ENCODE peak calls at places on chromosomes 3 and 15, in seven cellular contexts. S is HCEC 1CT, Z is AG09319, G is mesothelial cell of epicardium, M is ovary, L is HTR-8/SVneo, Q is lower lobe of right lung. B is an unnamed sample.

GRCh38 chr15:69755571-69756310 is 303.1 kb downstream of the RPLP1 start:
- DNase-seq in M (no peak), S (no peak), G (no peak), L (no peak), Q (no peak), Z (no peak), B (peak)

GRCh38 chr15:42011074-42011473 is 9.8 kb downstream of the PLA2G4E start:
- DNase-seq in M (no peak), Z (no peak), S (no peak), Q (no peak), L (no peak), G (no peak), B (no peak)

GRCh38 chr3:52507359-52507758 is 12.2 kb downstream of the STAB1 start:
- DNase-seq in Q (no peak), S (peak), Z (no peak), G (no peak), M (no peak), L (peak), B (no peak)

GRCh38 chr3:120469440-120470415 is 18.9 kb upstream of the FSTL1 start:
- DNase-seq in M (no peak), Q (no peak), S (peak), Z (no peak), G (no peak), L (no peak), B (no peak)

GRCh38 chr15:66294157-66294931 is 976 bp downstream of the DIS3L start:
- DNase-seq in Z (peak), M (no peak), S (peak), Q (peak), L (peak), G (no peak), B (peak)

GRCh38 chr3:184552863-184553262 is 8.7 kb upstream of the EPHB3 start:
- DNase-seq in Q (no peak), S (no peak), Z (no peak), G (no peak), M (no peak), L (no peak), B (no peak)

GRCh38 chr15:67076147-67076843 is 10.9 kb downstream of the SMAD3 start:
- DNase-seq in M (peak), Z (no peak), L (no peak), Q (no peak), G (no peak), S (peak), B (no peak)

GRCh38 chr3:15470804-15471203 is 43.4 kb downstream of the EAF1 start:
- DNase-seq in L (no peak), Z (no peak), G (no peak), S (no peak), M (no peak), Q (no peak), B (no peak)

GRCh38 chr3:98966862-98967554 is 65.5 kb upstream of the DCBLD2 start:
- DNase-seq in G (no peak), M (no peak), Q (no peak), S (peak), Z (no peak), L (no peak), B (no peak)

GRCh38 chr3:183210862-183211341 is 42.2 kb upstream of the B3GNT5 start:
- DNase-seq in Q (peak), G (no peak), S (no peak), M (no peak), Z (no peak), L (no peak), B (no peak)

GRCh38 chr3:114666613-114667012 is 372.8 kb downstream of the TIGIT start:
- DNase-seq in M (no peak), Q (no peak), L (no peak), Z (no peak), S (no peak), G (no peak), B (no peak)

GRCh38 chr3:28646435-28646834 is 297.8 kb upstream of the AZI2 start:
- DNase-seq in G (no peak), Q (no peak), L (no peak), S (no peak), Z (no peak), M (no peak), B (no peak)

GRCh38 chr15:79296583-79296982 is 14.1 kb downstream of the ANKRD34C start:
- DNase-seq in L (no peak), S (no peak), G (no peak), M (no peak), Z (no peak), Q (no peak), B (no peak)

GRCh38 chr3:117017135-117017990 is 307.8 kb downstream of the TUSC7 start:
- DNase-seq in S (no peak), Q (no peak), G (no peak), M (no peak), Z (no peak), L (no peak), B (no peak)

GRCh38 chr3:25074151-25074550 is 353.9 kb upstream of the RARB start:
- DNase-seq in Z (no peak), Q (no peak), M (no peak), S (no peak), G (no peak), L (no peak), B (no peak)

GRCh38 chr3:40336101-40336500 is 26.6 kb downstream of the EIF1B start:
- DNase-seq in S (no peak), M (no peak), Q (no peak), G (no peak), Z (no peak), L (no peak), B (no peak)

GRCh38 chr3:191568206-191568605 is 107.2 kb downstream of the PYDC2 start:
- DNase-seq in G (no peak), M (no peak), Q (no peak), L (no peak), Z (no peak), S (no peak), B (no peak)

GRCh38 chr3:196192036-196193001 is 18.9 kb downstream of the ZDHHC19 start:
- DNase-seq in L (no peak), M (no peak), S (no peak), G (no peak), Z (no peak), Q (peak), B (peak)

GRCh38 chr3:103499132-103499885 is 1064.5 kb downstream of the ZPLD1 start:
- DNase-seq in Z (no peak), Q (no peak), M (no peak), S (peak), L (no peak), G (no peak), B (no peak)

GRCh38 chr3:144549161-144549560 is 577.5 kb downstream of the DIPK2A start:
- DNase-seq in S (no peak), G (no peak), Q (no peak), Z (no peak), L (no peak), M (no peak), B (no peak)

GRCh38 chr15:28975766-28976179 is 90.0 kb downstream of the APBA2 start:
- DNase-seq in G (no peak), Z (no peak), M (no peak), L (peak), S (peak), Q (no peak), B (peak)

GRCh38 chr3:56921573-56922571 is 120.1 kb upstream of the ARHGEF3 start:
- DNase-seq in L (no peak), Z (no peak), G (no peak), Q (no peak), S (no peak), M (peak), B (no peak)

GRCh38 chr3:184805351-184806038 is 6.5 kb upstream of the VPS8 start:
- DNase-seq in Z (no peak), Q (no peak), L (no peak), M (no peak), G (no peak), S (no peak), B (no peak)

GRCh38 chr15:92001307-92001706 is 147.8 kb downstream of the SLCO3A1 start:
- DNase-seq in S (no peak), Z (no peak), L (no peak), Q (no peak), M (no peak), G (no peak), B (no peak)

GRCh38 chr3:155701882-155702465 is 42.9 kb downstream of the PLCH1 start:
- DNase-seq in S (peak), Z (peak), G (no peak), L (peak), Q (no peak), M (no peak), B (no peak)

GRCh38 chr3:136787226-136787793 is 31.6 kb upstream of the SLC35G2 start:
- DNase-seq in M (no peak), Q (no peak), G (no peak), Z (no peak), S (peak), L (no peak), B (peak)

GRCh38 chr3:196968233-196969000 is at the start of gene PIGZ:
- DNase-seq in Q (peak), M (no peak), G (no peak), L (no peak), S (peak), Z (peak), B (peak)

GRCh38 chr3:122642935-122643334 is 37.7 kb upstream of the PARP14 start:
- DNase-seq in M (no peak), Z (no peak), S (no peak), G (no peak), L (no peak), Q (no peak), B (no peak)

GRCh38 chr3:48267782-48268181 is 26.9 kb downstream of the ZNF589 start:
- DNase-seq in L (no peak), S (no peak), Z (no peak), M (no peak), G (no peak), Q (no peak), B (peak)

GRCh38 chr3:58047806-58048205 is 39.6 kb downstream of the FLNB start:
- DNase-seq in M (no peak), Q (no peak), L (peak), S (peak), G (no peak), Z (peak), B (no peak)

GRCh38 chr3:13011369-13012227 is 61.6 kb downstream of the IQSEC1 start:
- DNase-seq in Q (peak), G (no peak), M (no peak), L (no peak), S (no peak), Z (no peak), B (peak)

GRCh38 chr3:167895684-167896083 is 160.2 kb downstream of the SERPINI1 start:
- DNase-seq in M (no peak), Q (no peak), L (no peak), Z (no peak), S (no peak), G (no peak), B (no peak)

GRCh38 chr3:181868576-181868975 is 156.9 kb downstream of the SOX2 start:
- DNase-seq in Z (no peak), G (no peak), L (no peak), M (no peak), S (no peak), Q (no peak), B (no peak)

GRCh38 chr3:114879059-114880031 is 267.7 kb downstream of the ZBTB20 start:
- DNase-seq in S (peak), G (no peak), Z (no peak), M (no peak), Q (no peak), L (no peak), B (no peak)

GRCh38 chr15:73318463-73319351 is 50.1 kb downstream of the HCN4 start:
- DNase-seq in G (no peak), M (no peak), S (no peak), L (no peak), Z (no peak), Q (no peak), B (no peak)

GRCh38 chr3:49671291-49672288 is 2.6 kb upstream of the APEH start:
- DNase-seq in Z (no peak), L (peak), M (peak), G (peak), S (peak), Q (peak), B (peak)

GRCh38 chr3:195255571-195256501 is 15.1 kb downstream of the XXYLT1 start:
- DNase-seq in S (no peak), M (no peak), L (no peak), Q (no peak), G (no peak), Z (no peak), B (no peak)

B was measured in transverse colon.